ENCODE peak calls at places on chromosomes 7 and 10, in six cellular contexts. One of them, this sample, is unnamed.

GRCh38 chr10:128633864-128634541 is 507.8 kb upstream of the MKI67 start:
- DNase-seq in PC-3: no peak
- DNase-seq in colonic mucosa: no peak
- DNase-seq in OCI-LY7: no peak
- DNase-seq in heart left ventricle: no peak
- DNase-seq in tibial nerve: no peak
- DNase-seq in this sample: no peak

GRCh38 chr10:130161331-130161730 is 25.1 kb downstream of the GLRX3 start:
- DNase-seq in PC-3: no peak
- DNase-seq in colonic mucosa: no peak
- DNase-seq in OCI-LY7: no peak
- DNase-seq in heart left ventricle: no peak
- DNase-seq in tibial nerve: no peak
- DNase-seq in this sample: no peak

GRCh38 chr7:9939171-9939570 is 1034.5 kb upstream of the PHF14 start:
- DNase-seq in PC-3: no peak
- DNase-seq in colonic mucosa: no peak
- DNase-seq in OCI-LY7: no peak
- DNase-seq in heart left ventricle: no peak
- DNase-seq in tibial nerve: no peak
- DNase-seq in this sample: no peak

GRCh38 chr7:157396316-157397035 is 59.7 kb downstream of the DNAJB6 start:
- DNase-seq in PC-3: no peak
- DNase-seq in colonic mucosa: no peak
- DNase-seq in OCI-LY7: no peak
- DNase-seq in heart left ventricle: no peak
- DNase-seq in tibial nerve: no peak
- DNase-seq in this sample: no peak

GRCh38 chr7:66352071-66352470 is 146.9 kb downstream of the TPST1 start:
- DNase-seq in PC-3: no peak
- DNase-seq in colonic mucosa: peak; percentile 24
- DNase-seq in OCI-LY7: no peak
- DNase-seq in heart left ventricle: no peak
- DNase-seq in tibial nerve: no peak
- DNase-seq in this sample: no peak

GRCh38 chr10:45446858-45447257 is 72.8 kb downstream of the ALOX5 start:
- DNase-seq in PC-3: no peak
- DNase-seq in colonic mucosa: no peak
- DNase-seq in OCI-LY7: no peak
- DNase-seq in heart left ventricle: no peak
- DNase-seq in tibial nerve: no peak
- DNase-seq in this sample: no peak

GRCh38 chr7:157646551-157646950 is 309.7 kb downstream of the DNAJB6 start:
- DNase-seq in PC-3: no peak
- DNase-seq in colonic mucosa: no peak
- DNase-seq in OCI-LY7: no peak
- DNase-seq in heart left ventricle: no peak
- DNase-seq in tibial nerve: no peak
- DNase-seq in this sample: no peak

GRCh38 chr7:55546826-55547225 is 25.5 kb downstream of the VOPP1 start:
- DNase-seq in PC-3: peak; percentile 97
- DNase-seq in colonic mucosa: peak; percentile 61
- DNase-seq in OCI-LY7: no peak
- DNase-seq in heart left ventricle: peak; percentile 85
- DNase-seq in tibial nerve: no peak
- DNase-seq in this sample: peak; percentile 89

GRCh38 chr10:96285331-96285752 is 14.0 kb upstream of the BLNK start:
- DNase-seq in PC-3: no peak
- DNase-seq in colonic mucosa: peak; percentile 76
- DNase-seq in OCI-LY7: peak; percentile 78
- DNase-seq in heart left ventricle: no peak
- DNase-seq in tibial nerve: no peak
- DNase-seq in this sample: no peak

GRCh38 chr7:143434660-143435059 is 8.6 kb upstream of the TAS2R60 start:
- DNase-seq in PC-3: peak; percentile 66
- DNase-seq in colonic mucosa: peak; percentile 29
- DNase-seq in OCI-LY7: no peak
- DNase-seq in heart left ventricle: peak; percentile 66
- DNase-seq in tibial nerve: no peak
- DNase-seq in this sample: peak; percentile 86

GRCh38 chr7:129908181-129908580 is 44.6 kb downstream of the UBE2H start:
- DNase-seq in PC-3: no peak
- DNase-seq in colonic mucosa: no peak
- DNase-seq in OCI-LY7: no peak
- DNase-seq in heart left ventricle: no peak
- DNase-seq in tibial nerve: no peak
- DNase-seq in this sample: no peak

GRCh38 chr7:129438839-129439640 is 4.8 kb downstream of the STRIP2 start:
- DNase-seq in PC-3: peak; percentile 83
- DNase-seq in colonic mucosa: no peak
- DNase-seq in OCI-LY7: no peak
- DNase-seq in heart left ventricle: no peak
- DNase-seq in tibial nerve: no peak
- DNase-seq in this sample: peak; percentile 95

DNA sequence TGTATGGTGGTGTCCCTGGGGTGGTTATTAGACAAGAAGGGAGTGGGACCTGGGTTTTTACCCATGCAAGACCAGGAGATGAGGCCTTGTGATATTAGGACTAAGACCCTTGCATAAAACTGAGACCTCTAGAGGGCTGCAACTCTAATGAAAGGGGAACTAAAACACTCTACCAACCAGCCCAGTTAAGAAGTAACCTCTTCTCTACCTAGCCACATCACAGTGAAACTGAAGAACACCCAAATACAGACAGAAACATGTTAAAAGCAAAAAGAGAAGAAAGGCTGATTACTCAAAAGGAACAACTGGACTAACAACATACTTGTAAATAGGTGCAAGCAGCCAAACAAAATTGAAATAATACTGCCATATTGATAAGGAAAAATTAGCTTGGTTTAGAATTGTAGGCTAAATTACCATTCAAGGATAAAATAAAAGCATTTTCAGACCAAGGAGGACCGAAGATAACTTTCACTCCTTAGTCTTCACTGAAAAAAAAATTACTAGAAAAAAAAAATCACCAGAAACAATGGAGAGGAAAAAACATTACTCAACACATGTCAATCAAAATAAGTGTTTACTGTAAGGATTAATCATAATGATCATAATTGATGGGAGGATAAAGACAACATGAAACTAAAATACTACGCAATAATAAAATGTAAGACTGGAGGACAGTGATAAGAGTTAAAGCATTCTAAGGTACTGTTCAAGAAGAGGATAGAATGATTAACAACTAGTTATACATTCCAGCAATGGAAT is 27.6 kb downstream of the ERLIN1 start:
- DNase-seq in PC-3: no peak
- DNase-seq in colonic mucosa: no peak
- DNase-seq in OCI-LY7: no peak
- DNase-seq in heart left ventricle: no peak
- DNase-seq in tibial nerve: no peak
- DNase-seq in this sample: no peak
- TF ChIP-seq CTCF in PC-3: no peak
- TF ChIP-seq CTCF in colonic mucosa: no peak
- TF ChIP-seq CTCF in OCI-LY7: no peak
- TF ChIP-seq CTCF in heart left ventricle: no peak
- TF ChIP-seq CTCF in tibial nerve: no peak
- TF ChIP-seq CTCF in this sample: no peak

GRCh38 chr7:116543664-116544063 is 18.8 kb downstream of the CAV1 start:
- DNase-seq in PC-3: peak; percentile 50
- DNase-seq in colonic mucosa: no peak
- DNase-seq in OCI-LY7: no peak
- DNase-seq in heart left ventricle: no peak
- DNase-seq in tibial nerve: no peak
- DNase-seq in this sample: no peak
- H3K4me1 ChIP-seq in PC-3: peaks cover 42% of the 10 kb centered on the region
- H3K4me1 ChIP-seq in colonic mucosa: no peaks in the 10 kb centered on the region
- H3K4me1 ChIP-seq in OCI-LY7: no peaks in the 10 kb centered on the region
- H3K4me1 ChIP-seq in heart left ventricle: peaks cover 80% of the 10 kb centered on the region
- H3K4me1 ChIP-seq in tibial nerve: no peaks in the 10 kb centered on the region
- H3K4me1 ChIP-seq in this sample: peaks cover 3% of the 10 kb centered on the region

GRCh38 chr7:117129538-117129955 is 176.2 kb downstream of the ST7 start:
- DNase-seq in PC-3: no peak
- DNase-seq in colonic mucosa: no peak
- DNase-seq in OCI-LY7: no peak
- DNase-seq in heart left ventricle: no peak
- DNase-seq in tibial nerve: no peak
- DNase-seq in this sample: no peak
- TF ChIP-seq CTCF in PC-3: no peak
- TF ChIP-seq CTCF in colonic mucosa: no peak
- TF ChIP-seq CTCF in OCI-LY7: no peak
- TF ChIP-seq CTCF in heart left ventricle: no peak
- TF ChIP-seq CTCF in tibial nerve: no peak
- TF ChIP-seq CTCF in this sample: no peak

GRCh38 chr10:3893904-3894563 is 109.0 kb upstream of the KLF6 start:
- DNase-seq in PC-3: no peak
- DNase-seq in colonic mucosa: no peak
- DNase-seq in OCI-LY7: no peak
- DNase-seq in heart left ventricle: no peak
- DNase-seq in tibial nerve: no peak
- DNase-seq in this sample: no peak
- H3K4me1 ChIP-seq in PC-3: peaks cover 42% of the 10 kb centered on the region
- H3K4me1 ChIP-seq in colonic mucosa: no peaks in the 10 kb centered on the region
- H3K4me1 ChIP-seq in OCI-LY7: no peaks in the 10 kb centered on the region
- H3K4me1 ChIP-seq in heart left ventricle: no peaks in the 10 kb centered on the region
- H3K4me1 ChIP-seq in tibial nerve: no peaks in the 10 kb centered on the region
- H3K4me1 ChIP-seq in this sample: peaks cover 56% of the 10 kb centered on the region

This sample was measured in foreskin keratinocyte.